ENCODE peak calls at places on chromosomes 11 and 22, in seven cellular contexts. U is SK-N-SH, X is K562, H is H1, Q is HCT116, S is HepG2, D is GM12878. T is an unnamed sample.

GRCh38 chr22:17085277-17086091 is 684 bp downstream of the IL17RA start:
- DNase-seq in Q (no peak), H (no peak), S (no peak), D (no peak), X (no peak), U (no peak), T (no peak)

GRCh38 chr11:117829369-117829725 is 4.8 kb upstream of the FXYD2 start:
- DNase-seq in Q (no peak), H (no peak), D (no peak), X (no peak), U (no peak), S (no peak), T (no peak)

GRCh38 chr22:45518580-45518991 is 15.9 kb downstream of the FBLN1 start:
- DNase-seq in X (no peak), Q (no peak), D (no peak), U (no peak), S (peak), H (no peak), T (no peak)

GRCh38 chr11:76657139-76657823 is 13.3 kb downstream of the LRRC32 start:
- DNase-seq in H (no peak), X (no peak), D (no peak), S (no peak), U (no peak), Q (no peak), T (no peak)

GRCh38 chr11:105621985-105622384 is 12.1 kb downstream of the GRIA4 start:
- DNase-seq in X (no peak), Q (no peak), H (no peak), D (no peak), U (no peak), S (no peak), T (no peak)

GRCh38 chr11:95095858-95096587 is 6.4 kb downstream of the ENDOD1 start:
- DNase-seq in S (no peak), Q (no peak), D (peak), U (no peak), H (no peak), X (no peak), T (no peak)

GRCh38 chr22:49139492-49140151 is 688.1 kb downstream of the BRD1 start:
- DNase-seq in D (no peak), U (no peak), H (no peak), Q (no peak), X (no peak), S (no peak), T (no peak)

GRCh38 chr11:1699771-1700170 is 2.8 kb downstream of the KRTAP5-6 start:
- DNase-seq in U (no peak), D (no peak), X (no peak), S (no peak), H (no peak), Q (no peak), T (no peak)

GRCh38 chr11:73262851-73263495 is 9.2 kb upstream of the P2RY6 start:
- DNase-seq in X (no peak), D (no peak), Q (no peak), S (no peak), H (no peak), U (no peak), T (no peak)

GRCh38 chr11:86608251-86608799 is 64.1 kb downstream of the ME3 start:
- DNase-seq in D (peak), S (peak), H (no peak), U (peak), Q (peak), X (peak), T (peak)

GRCh38 chr11:112025682-112026081 is 474 bp downstream of the DLAT start:
- DNase-seq in U (no peak), D (no peak), X (no peak), H (no peak), Q (no peak), S (peak), T (peak)

GRCh38 chr11:116334596-116334995 is 438.2 kb downstream of the BUD13 start:
- DNase-seq in X (no peak), S (no peak), Q (no peak), H (no peak), D (no peak), U (no peak), T (no peak)

GRCh38 chr22:47112566-47112965 is 350.1 kb downstream of the TBC1D22A start:
- DNase-seq in Q (no peak), D (no peak), U (no peak), S (no peak), H (no peak), X (no peak), T (no peak)

GRCh38 chr11:116791002-116791812 is 472 bp downstream of the APOA5 start:
- DNase-seq in H (peak), X (peak), Q (peak), D (no peak), U (peak), S (peak), T (peak)

GRCh38 chr22:37990302-37990701 is 5.9 kb upstream of the SOX10 start:
- DNase-seq in Q (no peak), X (no peak), S (no peak), D (no peak), H (no peak), U (no peak), T (no peak)

GRCh38 chr11:76663461-76663760 is 7.1 kb downstream of the LRRC32 start:
- DNase-seq in S (no peak), U (peak), X (no peak), Q (no peak), H (no peak), D (no peak), T (no peak)

GRCh38 chr11:120704256-120704750 is 192.8 kb downstream of the GRIK4 start:
- DNase-seq in S (no peak), X (no peak), H (no peak), U (no peak), Q (no peak), D (no peak), T (no peak)

GRCh38 chr11:83033972-83034672 is 37.6 kb downstream of the RAB30 start:
- DNase-seq in H (no peak), D (no peak), S (no peak), U (peak), X (no peak), Q (no peak), T (no peak)

GRCh38 chr11:42906226-42906625 is 405.6 kb upstream of the API5 start:
- DNase-seq in H (no peak), D (no peak), Q (no peak), S (no peak), U (no peak), X (no peak), T (no peak)

GRCh38 chr11:101158119-101158518 is 28.5 kb upstream of the PGR start:
- DNase-seq in U (no peak), H (no peak), D (no peak), S (no peak), X (no peak), Q (no peak), T (no peak)

GRCh38 chr11:848988-849824 is 6.6 kb downstream of the TSPAN4 start:
- DNase-seq in U (peak), H (no peak), D (no peak), X (no peak), Q (no peak), S (no peak), T (no peak)

GRCh38 chr11:107263865-107264563 is 193.6 kb downstream of the CWF19L2 start:
- DNase-seq in S (no peak), Q (no peak), D (peak), H (no peak), U (no peak), X (no peak), T (no peak)

GRCh38 chr11:107265591-107265990 is 192.0 kb downstream of the CWF19L2 start:
- DNase-seq in D (no peak), X (no peak), S (no peak), Q (no peak), U (no peak), H (no peak), T (no peak)

GRCh38 chr11:107257660-107258059 is 200.0 kb downstream of the CWF19L2 start:
- DNase-seq in U (no peak), X (no peak), Q (no peak), H (no peak), S (no peak), D (no peak), T (no peak)

GRCh38 chr11:107259826-107260225 is 197.8 kb downstream of the CWF19L2 start:
- DNase-seq in Q (no peak), S (no peak), D (no peak), X (no peak), U (no peak), H (no peak), T (no peak)
- TF ChIP-seq JUND in Q (no peak), S (no peak), D (no peak), X (peak), U (no peak), H (no peak), T (no peak)

GRCh38 chr11:69726019-69726418 is 22.2 kb upstream of the FGF19 start:
- DNase-seq in S (no peak), H (no peak), U (no peak), D (no peak), Q (no peak), X (no peak), T (no peak)
- TF ChIP-seq JUND in S (no peak), H (no peak), U (no peak), D (no peak), Q (no peak), X (no peak), T (no peak)

GRCh38 chr11:122812612-122813011 is 25.7 kb upstream of the CRTAM start:
- DNase-seq in U (no peak), X (no peak), Q (no peak), H (no peak), S (no peak), D (no peak), T (no peak)

GRCh38 chr11:122816701-122817100 is 21.6 kb upstream of the CRTAM start:
- DNase-seq in S (no peak), D (no peak), H (no peak), Q (no peak), X (no peak), U (no peak), T (no peak)

GRCh38 chr11:122815900-122816299 is 22.4 kb upstream of the CRTAM start:
- DNase-seq in H (no peak), Q (no peak), X (no peak), D (no peak), S (no peak), U (no peak), T (no peak)

GRCh38 chr11:122813176-122813917 is 25.0 kb upstream of the CRTAM start:
- DNase-seq in D (no peak), X (no peak), H (no peak), S (no peak), U (no peak), Q (no peak), T (no peak)

DNA sequence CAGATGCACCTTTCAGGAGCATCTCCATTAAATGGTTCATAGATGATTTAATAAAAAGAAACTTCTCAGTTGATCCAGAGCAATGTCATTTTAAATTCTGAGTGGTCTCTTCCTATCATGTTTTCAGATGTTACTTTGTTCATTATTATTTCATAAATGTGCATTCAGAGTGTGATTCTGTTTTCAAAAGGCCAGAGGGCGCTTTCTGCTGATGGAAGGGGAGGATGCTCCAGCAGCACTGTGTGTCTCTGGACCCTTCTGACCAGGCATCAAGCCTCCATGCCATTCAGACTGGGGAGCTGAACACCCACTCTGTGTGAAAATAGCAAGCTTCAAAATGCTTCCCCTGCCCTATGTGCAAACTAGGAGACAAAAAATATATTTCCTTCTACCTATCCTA is 23.9 kb upstream of the CRTAM start:
- DNase-seq in U (peak), X (no peak), S (peak), H (no peak), Q (no peak), D (no peak), T (no peak)
- TF ChIP-seq JUND in U (no peak), X (no peak), S (no peak), H (no peak), Q (no peak), D (no peak), T (no peak)

GRCh38 chr22:50310949-50311444 is 3.6 kb upstream of the PLXNB2 start:
- DNase-seq in H (no peak), X (no peak), U (no peak), Q (no peak), S (peak), D (no peak), T (no peak)

GRCh38 chr22:50309601-50309991 is 2.1 kb upstream of the PLXNB2 start:
- DNase-seq in H (no peak), S (no peak), D (no peak), U (no peak), X (no peak), Q (no peak), T (no peak)

GRCh38 chr22:50308986-50309600 is 1.6 kb upstream of the PLXNB2 start:
- DNase-seq in U (no peak), X (no peak), S (no peak), D (no peak), Q (no peak), H (no peak), T (no peak)

GRCh38 chr22:50311606-50312351 is 4.3 kb upstream of the PLXNB2 start:
- DNase-seq in X (no peak), S (no peak), D (no peak), U (no peak), H (no peak), Q (no peak), T (no peak)

GRCh38 chr22:50310209-50310722 is 2.8 kb upstream of the PLXNB2 start:
- DNase-seq in D (no peak), X (no peak), U (no peak), H (no peak), S (peak), Q (no peak), T (no peak)
- TF ChIP-seq JUND in D (no peak), X (no peak), U (no peak), H (no peak), S (no peak), Q (no peak), T (no peak)

GRCh38 chr11:78649361-78650215 is 74.9 kb upstream of the NARS2 start:
- DNase-seq in U (peak), Q (no peak), X (no peak), D (no peak), H (no peak), S (no peak), T (no peak)

GRCh38 chr11:78645226-78646202 is 70.8 kb upstream of the NARS2 start:
- DNase-seq in X (peak), S (peak), H (peak), Q (peak), U (peak), D (peak), T (peak)

GRCh38 chr11:78646564-78647185 is 72.0 kb upstream of the NARS2 start:
- DNase-seq in Q (peak), D (no peak), U (peak), S (peak), X (peak), H (no peak), T (peak)

GRCh38 chr11:78647266-78647915 is 72.7 kb upstream of the NARS2 start:
- DNase-seq in X (peak), D (no peak), H (no peak), Q (no peak), U (peak), S (no peak), T (no peak)

DNA sequence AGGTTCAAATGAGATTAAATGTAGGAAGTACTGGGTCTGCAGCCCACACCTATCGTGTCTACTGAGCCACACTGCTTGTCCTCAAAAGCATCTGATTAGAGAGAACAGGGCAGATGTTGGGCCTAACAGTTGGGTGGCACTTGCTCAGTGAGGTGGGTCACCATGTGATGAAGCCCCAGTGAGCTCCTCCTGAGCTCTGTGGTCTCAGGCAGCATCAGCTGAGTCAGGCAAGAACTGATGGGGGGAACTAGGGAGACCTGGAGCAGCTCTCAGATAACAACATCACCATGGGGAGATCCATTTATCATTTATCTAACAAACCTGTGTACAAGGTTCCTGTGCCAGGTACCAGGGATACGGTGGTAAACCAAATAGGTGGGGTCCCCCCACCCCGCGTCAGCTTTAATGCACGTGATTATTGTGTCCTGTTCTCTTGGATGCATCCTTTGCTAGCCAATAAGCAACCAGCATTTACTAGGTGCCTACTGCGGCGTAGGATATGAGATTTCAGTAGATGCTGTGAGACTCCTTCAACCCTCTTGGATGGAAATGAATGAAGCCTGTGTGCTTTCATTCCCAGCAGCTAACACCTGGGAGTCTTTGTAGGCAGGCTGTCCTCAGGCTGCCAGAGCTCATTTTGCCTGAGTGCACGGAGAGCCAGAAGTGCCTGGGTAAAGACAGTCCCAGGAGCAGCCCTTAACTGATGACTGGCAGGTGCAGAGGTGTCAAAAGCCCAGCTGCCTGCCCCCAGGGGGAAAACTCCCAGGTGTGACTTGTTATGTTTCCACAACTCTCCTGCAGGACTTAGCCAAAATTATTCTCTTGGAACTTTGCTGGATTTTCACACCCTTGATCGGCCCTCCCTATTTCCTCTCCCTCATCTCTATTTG is 73.6 kb upstream of the NARS2 start:
- DNase-seq in D (no peak), H (no peak), U (peak), Q (no peak), X (peak), S (no peak), T (no peak)
- TF ChIP-seq JUND in D (no peak), H (no peak), U (no peak), Q (no peak), X (no peak), S (no peak), T (no peak)

GRCh38 chr22:42511401-42511891 is 8.2 kb downstream of the RRP7A start:
- DNase-seq in D (no peak), X (no peak), H (no peak), Q (no peak), S (no peak), U (no peak), T (no peak)

GRCh38 chr22:42520663-42521546 is 1.3 kb upstream of the RRP7A start:
- DNase-seq in U (no peak), X (no peak), H (no peak), S (peak), Q (no peak), D (no peak), T (no peak)

GRCh38 chr22:42519544-42520237 is at the start of gene RRP7A:
- DNase-seq in H (no peak), U (peak), S (peak), D (no peak), X (peak), Q (no peak), T (peak)

DNA sequence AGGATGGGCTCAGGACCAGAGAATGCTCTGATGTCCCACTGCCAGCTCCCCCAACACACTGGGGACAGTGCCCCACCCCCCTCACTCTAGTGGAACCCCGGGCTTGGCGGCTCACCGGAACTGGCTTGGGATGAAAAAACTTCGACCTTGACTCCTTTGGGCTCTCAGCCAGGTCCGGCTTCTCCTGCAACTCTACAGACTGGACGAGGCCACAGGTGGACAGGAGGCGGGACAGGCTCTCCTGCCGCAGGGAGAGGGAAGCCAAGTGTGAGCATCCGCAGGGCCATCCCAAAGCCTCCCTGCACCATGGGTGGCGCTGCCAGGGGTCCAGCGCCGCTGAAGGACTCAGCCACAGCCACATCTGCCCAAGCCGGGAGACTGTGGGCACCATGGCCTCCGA is 3.7 kb downstream of the RRP7A start:
- DNase-seq in U (no peak), H (no peak), X (no peak), D (no peak), Q (no peak), S (peak), T (no peak)
- TF ChIP-seq JUND in U (no peak), H (no peak), X (no peak), D (no peak), Q (no peak), S (no peak), T (no peak)

DNA sequence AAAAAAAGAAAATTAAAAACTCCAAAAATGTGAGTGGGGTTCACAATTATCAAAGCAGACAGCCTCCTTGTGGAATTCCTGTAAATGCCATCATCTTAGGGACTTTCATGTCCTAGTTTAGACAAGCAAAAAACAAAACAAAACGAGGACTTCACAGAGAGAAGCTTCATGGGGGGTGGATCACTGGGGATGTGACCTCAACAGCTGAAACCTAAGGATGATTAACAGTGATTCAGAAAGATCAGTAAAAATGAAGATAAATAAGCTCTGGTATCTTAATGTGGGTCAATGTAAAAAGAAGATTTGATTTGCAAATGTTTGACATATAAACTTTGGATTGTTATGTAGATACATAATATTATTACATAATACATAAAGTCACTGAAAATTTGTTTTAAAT is 8.1 kb upstream of the OR10W1 start:
- DNase-seq in D (no peak), X (no peak), H (no peak), S (no peak), Q (no peak), U (no peak), T (no peak)
- TF ChIP-seq JUND in D (no peak), X (no peak), H (no peak), S (no peak), Q (no peak), U (no peak), T (no peak)

GRCh38 chr11:69959461-69959860 is 118.7 kb upstream of the ANO1 start:
- DNase-seq in U (no peak), S (no peak), D (no peak), H (no peak), Q (no peak), X (no peak), T (no peak)

GRCh38 chr11:69956669-69957190 is 121.4 kb upstream of the ANO1 start:
- DNase-seq in D (no peak), H (no peak), Q (no peak), X (no peak), S (no peak), U (no peak), T (no peak)

GRCh38 chr11:69954756-69955155 is 123.4 kb upstream of the ANO1 start:
- DNase-seq in U (no peak), D (no peak), X (no peak), S (no peak), H (no peak), Q (no peak), T (no peak)

GRCh38 chr11:69958308-69958707 is 119.8 kb upstream of the ANO1 start:
- DNase-seq in H (no peak), U (no peak), X (no peak), Q (no peak), S (no peak), D (no peak), T (no peak)

DNA sequence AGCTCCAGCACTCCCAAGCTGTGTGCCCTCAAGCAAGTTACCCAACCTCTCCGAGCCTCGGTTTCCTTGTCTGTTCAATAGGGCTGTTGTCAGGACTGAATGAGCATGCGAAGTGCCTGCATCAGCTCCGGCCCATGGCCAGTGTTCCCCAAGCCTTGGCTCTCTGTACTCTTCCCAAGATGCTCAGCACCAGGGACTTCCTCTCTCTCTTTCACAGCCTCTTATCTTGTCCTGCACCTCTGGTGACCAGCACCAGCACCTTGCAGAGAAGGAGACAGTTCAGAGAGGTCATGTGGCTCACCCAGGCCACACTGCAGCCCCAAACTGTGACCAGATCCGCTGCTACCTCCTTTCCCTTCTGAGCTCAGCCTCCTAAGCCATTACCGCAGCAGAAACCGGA is 120.3 kb upstream of the ANO1 start:
- DNase-seq in X (peak), Q (no peak), U (no peak), S (no peak), D (no peak), H (no peak), T (no peak)
- TF ChIP-seq JUND in X (peak), Q (no peak), U (no peak), S (no peak), D (no peak), H (no peak), T (no peak)

GRCh38 chr11:32316846-32317525 is 118.4 kb downstream of the WT1 start:
- DNase-seq in H (no peak), U (no peak), D (no peak), S (no peak), X (no peak), Q (no peak), T (no peak)
- TF ChIP-seq JUND in H (no peak), U (no peak), D (no peak), S (no peak), X (no peak), Q (no peak), T (no peak)

T was measured in T47D.